ENCODE peak calls at places on chromosomes 3 and 15, in five cellular contexts. U is sigmoid colon, C is K562, E is A549, L is stomach. F is an unnamed sample.
A peak's percentile ranks its signal among the peaks of the same experiment; 100 is the strongest.

GRCh38 chr15:77721963-77722362 is 89.3 kb upstream of the LINGO1 start:
- DNase-seq in L (no peak), C (no peak), U (no peak), E (no peak), F (no peak)

GRCh38 chr3:32592696-32593353 is 22.2 kb upstream of the DYNC1LI1 start:
- DNase-seq in C (no peak), U (no peak), E (no peak), L (no peak), F (no peak)

GRCh38 chr3:185822221-185822956 is 2.5 kb downstream of the IGF2BP2 start:
- DNase-seq in L (no peak), E (no peak), U (no peak), C (no peak), F (no peak)

GRCh38 chr3:21260507-21260906 is 490.5 kb downstream of the ZNF385D start:
- DNase-seq in C (no peak), U (no peak), L (no peak), E (no peak), F (no peak)

GRCh38 chr15:82108489-82109078 is 62.8 kb upstream of the MEX3B start:
- DNase-seq in C (peak; percentile 88), L (peak; percentile 79), U (peak; percentile 70), E (peak; percentile 63), F (peak; percentile 90)

GRCh38 chr3:195094211-195094921 is 176.6 kb downstream of the XXYLT1 start:
- DNase-seq in C (no peak), U (no peak), L (no peak), E (no peak), F (no peak)

GRCh38 chr15:70351941-70352774 is 254.4 kb upstream of the TLE3 start:
- DNase-seq in C (no peak), E (no peak), L (no peak), U (no peak), F (no peak)

GRCh38 chr3:37291275-37291700 is 116.9 kb upstream of the LRRFIP2 start:
- DNase-seq in U (no peak), L (no peak), C (peak; percentile 72), E (peak; percentile 57), F (no peak)

GRCh38 chr3:67875338-67875737 is 220.9 kb upstream of the SUCLG2 start:
- DNase-seq in E (peak; percentile 35), U (no peak), C (no peak), L (no peak), F (no peak)

GRCh38 chr3:172307143-172307560 is 141.1 kb downstream of the GHSR start:
- DNase-seq in U (no peak), E (peak; percentile 30), C (peak; percentile 69), L (no peak), F (no peak)

GRCh38 chr3:73431136-73431933 is 193.4 kb downstream of the PDZRN3 start:
- DNase-seq in E (no peak), L (no peak), C (no peak), U (no peak), F (no peak)

GRCh38 chr3:108489776-108490175 is 20.6 kb downstream of the MYH15 start:
- DNase-seq in E (peak; percentile 52), C (peak; percentile 30), U (no peak), L (no peak), F (no peak)

GRCh38 chr3:181075098-181075497 is 85.6 kb upstream of the DNAJC19 start:
- DNase-seq in C (no peak), E (no peak), L (no peak), U (no peak), F (no peak)

GRCh38 chr3:9497821-9498565 is 55.6 kb downstream of the LHFPL4 start:
- DNase-seq in L (no peak), U (no peak), C (no peak), E (no peak), F (no peak)

GRCh38 chr3:70822777-70823176 is 510.3 kb upstream of the MDFIC2 start:
- DNase-seq in C (no peak), E (no peak), U (no peak), L (no peak), F (no peak)

GRCh38 chr3:149494759-149495580 is 20.5 kb downstream of the TM4SF4 start:
- DNase-seq in E (no peak), C (no peak), U (no peak), L (no peak), F (no peak)

GRCh38 chr3:151468284-151468917 is 7.5 kb upstream of the IGSF10 start:
- DNase-seq in E (peak; percentile 74), C (peak; percentile 58), L (peak; percentile 48), U (no peak), F (peak; percentile 37)

GRCh38 chr15:68389936-68390790 is 41.8 kb downstream of the ITGA11 start:
- DNase-seq in C (no peak), E (no peak), U (peak; percentile 45), L (peak; percentile 8), F (no peak)

GRCh38 chr3:85725809-85726208 is 767.0 kb downstream of the CADM2 start:
- DNase-seq in L (no peak), U (no peak), E (no peak), C (no peak), F (no peak)

GRCh38 chr15:66863382-66864085 is 161.5 kb downstream of the SMAD6 start:
- DNase-seq in L (no peak), E (no peak), U (peak; percentile 36), C (no peak), F (no peak)

GRCh38 chr15:85702321-85703230 is 92.1 kb downstream of the KLHL25 start:
- DNase-seq in L (no peak), C (no peak), U (no peak), E (no peak), F (no peak)

GRCh38 chr15:37764733-37765191 is 169.7 kb upstream of the TMCO5A start:
- DNase-seq in L (peak; percentile 29), U (no peak), C (peak; percentile 53), E (peak; percentile 49), F (no peak)

GRCh38 chr3:128469584-128469983 is 2.9 kb upstream of the DNAJB8 start:
- DNase-seq in E (no peak), C (no peak), L (no peak), U (no peak), F (no peak)

GRCh38 chr15:67413770-67414429 is 107.0 kb upstream of the C15orf61 start:
- DNase-seq in C (no peak), U (no peak), E (peak; percentile 77), L (no peak), F (no peak)

GRCh38 chr15:92954578-92954977 is 54.5 kb downstream of the CHD2 start:
- DNase-seq in C (peak; percentile 32), L (no peak), E (peak; percentile 51), U (no peak), F (no peak)

GRCh38 chr3:12175844-12176453 is 17.2 kb upstream of the TIMP4 start:
- DNase-seq in E (peak; percentile 58), U (peak; percentile 78), C (peak; percentile 67), L (peak; percentile 73), F (peak; percentile 69)

GRCh38 chr3:28495301-28495700 is 146.7 kb upstream of the AZI2 start:
- DNase-seq in U (no peak), L (no peak), E (no peak), C (no peak), F (no peak)

GRCh38 chr3:65170357-65171090 is 482.7 kb upstream of the ADAMTS9 start:
- DNase-seq in U (peak; percentile 98), L (peak; percentile 52), C (peak; percentile 6), E (peak; percentile 48), F (peak; percentile 53)
- TF ChIP-seq EP300 in U (peak; percentile 100), L (peak; percentile 100), C (no peak), E (no peak), F (peak; percentile 96)

GRCh38 chr3:42499478-42499871 is 3.0 kb upstream of the VIPR1 start:
- DNase-seq in C (no peak), E (no peak), L (peak; percentile 10), U (peak; percentile 44), F (no peak)

GRCh38 chr3:42498791-42499477 is 3.5 kb upstream of the VIPR1 start:
- DNase-seq in C (no peak), L (peak; percentile 22), U (peak; percentile 38), E (no peak), F (peak; percentile 14)

GRCh38 chr3:42495393-42495792 is 7.0 kb upstream of the VIPR1 start:
- DNase-seq in U (peak; percentile 20), C (no peak), L (no peak), E (no peak), F (no peak)

GRCh38 chr3:42498034-42498433 is 4.4 kb upstream of the VIPR1 start:
- DNase-seq in E (no peak), C (no peak), U (peak; percentile 22), L (peak; percentile 3), F (no peak)

DNA sequence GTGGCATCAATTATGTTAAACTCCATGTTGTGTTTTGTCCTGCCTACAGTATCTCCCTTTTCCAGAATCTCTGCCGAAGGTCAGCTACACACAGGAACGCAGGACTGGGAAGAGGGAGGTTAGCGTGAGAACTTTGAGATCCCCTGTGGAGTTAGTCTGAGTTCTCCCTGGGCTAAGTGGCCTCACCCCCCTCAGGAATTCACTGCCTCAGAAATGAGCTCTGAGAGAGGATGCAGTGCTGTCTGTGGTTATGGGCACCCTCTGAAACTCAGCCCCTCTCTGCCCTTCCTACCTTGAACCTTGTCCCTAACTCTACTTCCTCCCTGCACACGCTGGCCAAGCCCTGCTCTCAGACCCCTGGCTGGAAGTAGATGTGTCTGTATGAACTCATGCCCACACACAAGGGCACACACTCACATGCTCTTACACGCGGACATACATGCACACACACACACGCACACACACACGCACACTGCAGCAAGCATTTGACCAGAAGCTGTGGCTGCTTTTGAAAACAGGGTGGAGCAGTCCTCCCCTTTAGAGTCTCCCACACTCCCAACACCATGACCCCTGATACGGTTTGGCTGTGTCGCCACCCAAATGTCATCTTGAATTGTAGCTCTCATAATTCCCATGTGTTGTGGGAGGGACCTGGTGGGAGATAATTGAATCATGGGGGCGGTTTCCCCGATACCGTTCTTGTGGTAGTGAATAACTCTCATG is 5.3 kb upstream of the VIPR1 start:
- DNase-seq in U (peak; percentile 24), E (peak; percentile 72), L (peak; percentile 22), C (no peak), F (peak; percentile 45)
- H3K4me3 ChIP-seq in U (no peak overlapping the region), E (no peak overlapping the region), L (no peak overlapping the region), C (no peak overlapping the region), F (no peak overlapping the region)

DNA sequence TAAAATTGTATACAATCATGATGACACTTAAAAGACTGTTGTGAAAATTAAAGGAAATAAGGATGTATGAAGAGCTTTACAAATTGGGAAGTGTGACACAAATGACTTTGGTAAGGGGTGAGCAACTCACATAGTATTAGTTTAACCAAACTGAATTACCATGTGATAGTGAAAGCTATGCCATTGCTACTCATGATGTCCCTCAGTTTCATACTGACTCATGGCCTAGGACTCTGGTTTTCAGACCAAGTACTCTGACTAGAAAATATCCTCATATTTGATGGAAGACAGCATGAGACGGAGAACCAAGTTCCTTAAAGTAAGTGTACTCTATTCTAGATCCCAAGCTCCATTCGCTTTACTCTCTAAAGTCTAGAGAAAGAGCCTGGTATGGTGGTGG is 203.2 kb upstream of the ICE2 start:
- DNase-seq in C (no peak), U (no peak), E (no peak), L (no peak), F (no peak)
- H3K27ac ChIP-seq in C (no peak overlapping the region), U (no peak overlapping the region), E (no peak overlapping the region), L (no peak overlapping the region), F (no peak overlapping the region)

GRCh38 chr3:111861396-111861795 is 2.3 kb downstream of the PHLDB2 start:
- DNase-seq in L (no peak), C (no peak), U (no peak), E (no peak), F (no peak)

GRCh38 chr3:111858641-111859040 is 424 bp upstream of the PHLDB2 start:
- DNase-seq in L (no peak), E (no peak), C (no peak), U (no peak), F (no peak)

GRCh38 chr3:111859974-111860859 is 1.2 kb downstream of the PHLDB2 start:
- DNase-seq in C (no peak), E (peak; percentile 90), L (peak; percentile 75), U (peak; percentile 93), F (peak; percentile 66)

GRCh38 chr3:111857474-111857873 is 1.6 kb upstream of the PHLDB2 start:
- DNase-seq in L (no peak), C (no peak), E (no peak), U (no peak), F (no peak)

GRCh38 chr3:111859061-111859973 is at the start of gene PHLDB2:
- DNase-seq in L (peak; percentile 45), U (peak; percentile 91), C (no peak), E (peak; percentile 87), F (peak; percentile 60)
- TF ChIP-seq EP300 in L (no peak), U (peak; percentile 3), C (no peak), E (peak; percentile 62), F (no peak)